ENCODE peak calls at places on chromosomes 4 and X, in four cellular contexts. I, J, X and L are unnamed samples. For H3K4me1, the result is how much of the 10 kb centered on the place peaks cover.

GRCh38 chrX:109714340-109714958 is 18.6 kb downstream of the ACSL4 start:
- DNase-seq in I (peak), J (peak), X (no peak), L (no peak)

GRCh38 chr4:101191302-101192098 is 155.8 kb downstream of the PPP3CA start:
- DNase-seq in I (no peak), J (peak), X (peak), L (peak)

GRCh38 chr4:5467111-5467510 is 241.2 kb downstream of the EVC2 start:
- DNase-seq in I (no peak), J (no peak), X (no peak), L (no peak)

GRCh38 chr4:56907009-56907408 is 691 bp upstream of the REST start:
- DNase-seq in I (no peak), J (no peak), X (peak), L (no peak)

GRCh38 chr4:8940792-8941491 is 69.3 kb upstream of the HMX1 start:
- DNase-seq in I (no peak), J (no peak), X (peak), L (no peak)

GRCh38 chr4:11635336-11635735 is 206.6 kb upstream of the HS3ST1 start:
- DNase-seq in I (peak), J (peak), X (no peak), L (no peak)

GRCh38 chr4:13481569-13481968 is 2.6 kb downstream of the RAB28 start:
- DNase-seq in I (peak), J (peak), X (no peak), L (no peak)

GRCh38 chr4:159199827-159200226 is 96.9 kb downstream of the RAPGEF2 start:
- DNase-seq in I (no peak), J (no peak), X (no peak), L (no peak)

GRCh38 chrX:72262077-72262476 is 15.0 kb downstream of the RPS4X start:
- DNase-seq in I (no peak), J (no peak), X (no peak), L (no peak)

GRCh38 chrX:2767631-2768455 is 16.0 kb downstream of the XG start:
- DNase-seq in I (peak), J (peak), X (peak), L (no peak)

GRCh38 chrX:68498508-68499379 is at the start of gene YIPF6:
- DNase-seq in I (peak), J (peak), X (peak), L (peak)

GRCh38 chr4:174929346-174929745 is 11.2 kb downstream of the ADAM29 start:
- DNase-seq in I (no peak), J (no peak), X (no peak), L (peak)

GRCh38 chr4:68572653-68573052 is 3.5 kb downstream of the UGT2B17 start:
- DNase-seq in I (no peak), J (no peak), X (peak), L (no peak)

GRCh38 chr4:95505149-95505548 is 43.6 kb downstream of the UNC5C start:
- DNase-seq in I (peak), J (peak), X (no peak), L (no peak)

GRCh38 chr4:15294202-15294601 is 133.6 kb upstream of the C1QTNF7 start:
- DNase-seq in I (no peak), J (no peak), X (no peak), L (no peak)

GRCh38 chr4:104128850-104129213 is 365.9 kb downstream of the CXXC4 start:
- DNase-seq in I (peak), J (no peak), X (no peak), L (no peak)

GRCh38 chrX:41922694-41923171 is 621 bp downstream of the CASK start:
- DNase-seq in I (peak), J (peak), X (peak), L (peak)

GRCh38 chr4:14410469-14410868 is 591.8 kb upstream of the CPEB2 start:
- DNase-seq in I (no peak), J (no peak), X (no peak), L (no peak)

GRCh38 chr4:136002316-136002715 is 1530.0 kb downstream of the PCDH18 start:
- DNase-seq in I (no peak), J (no peak), X (no peak), L (no peak)

GRCh38 chr4:2413821-2414610 is 4.4 kb downstream of the ZFYVE28 start:
- DNase-seq in I (no peak), J (peak), X (peak), L (no peak)

GRCh38 chr4:125389713-125390112 is 75.0 kb downstream of the FAT4 start:
- DNase-seq in I (peak), J (peak), X (no peak), L (no peak)

GRCh38 chr4:113636438-113636818 is 125.1 kb downstream of the CAMK2D start:
- DNase-seq in I (no peak), J (no peak), X (no peak), L (no peak)

GRCh38 chrX:115547448-115547847 is 13.5 kb upstream of the PLS3 start:
- DNase-seq in I (no peak), J (no peak), X (no peak), L (no peak)

GRCh38 chr4:54794033-54794432 is 136.3 kb downstream of the KIT start:
- DNase-seq in I (no peak), J (no peak), X (no peak), L (no peak)

GRCh38 chr4:6681191-6681590 is 12.5 kb upstream of the S100P start:
- DNase-seq in I (no peak), J (no peak), X (no peak), L (no peak)

GRCh38 chrX:97306771-97307470 is 423.2 kb downstream of the RPA4 start:
- DNase-seq in I (no peak), J (no peak), X (no peak), L (no peak)

GRCh38 chrX:111652719-111653118 is 28.3 kb upstream of the ALG13 start:
- DNase-seq in I (no peak), J (no peak), X (no peak), L (no peak)

GRCh38 chr4:47490550-47490949 is 5.5 kb downstream of the ATP10D start:
- DNase-seq in I (peak), J (peak), X (no peak), L (no peak)

GRCh38 chr4:111501946-111502345 is 643.3 kb upstream of the FAM241A start:
- DNase-seq in I (no peak), J (no peak), X (no peak), L (no peak)

GRCh38 chr4:34972189-34972588 is 1272.1 kb downstream of the ARAP2 start:
- DNase-seq in I (no peak), J (no peak), X (no peak), L (no peak)

GRCh38 chrX:105460366-105460765 is 239.9 kb upstream of the TEX13A start:
- DNase-seq in I (peak), J (peak), X (no peak), L (no peak)

GRCh38 chr4:30396772-30397475 is 323.2 kb upstream of the PCDH7 start:
- DNase-seq in I (no peak), J (peak), X (no peak), L (no peak)

GRCh38 chrX:68511255-68511654 is 12.4 kb downstream of the YIPF6 start:
- DNase-seq in I (peak), J (peak), X (peak), L (peak)

GRCh38 chrX:29911673-29912072 is 303.7 kb upstream of the MAGEB2 start:
- DNase-seq in I (no peak), J (no peak), X (no peak), L (no peak)

GRCh38 chrX:78619829-78620228 is 39.3 kb downstream of the RTL3 start:
- DNase-seq in I (no peak), J (peak), X (peak), L (no peak)

GRCh38 chrX:21943460-21944135 is 3.1 kb downstream of the SMS start:
- DNase-seq in I (peak), J (peak), X (no peak), L (no peak)

GRCh38 chrX:41661366-41662095 is 27.2 kb upstream of the GPR34 start:
- DNase-seq in I (peak), J (peak), X (no peak), L (no peak)

GRCh38 chrX:53319614-53320542 is 38.5 kb upstream of the IQSEC2 start:
- DNase-seq in I (no peak), J (no peak), X (no peak), L (peak)
- H3K4me3 ChIP-seq in I (peak), J (peak), X (no peak), L (peak)

GRCh38 chrX:19659929-19660328 is 144.6 kb upstream of the MAP3K15 start:
- DNase-seq in I (no peak), J (peak), X (no peak), L (no peak)
- TF ChIP-seq CTCF in I (peak), J (no peak), X (no peak), L (no peak)

GRCh38 chr4:184811484-184812180 is 14.1 kb downstream of the ACSL1 start:
- DNase-seq in I (no peak), J (peak), X (no peak), L (no peak)

GRCh38 chr4:184812651-184813181 is 13.1 kb downstream of the ACSL1 start:
- DNase-seq in I (peak), J (peak), X (no peak), L (no peak)

GRCh38 chr4:184812181-184812542 is 13.6 kb downstream of the ACSL1 start:
- DNase-seq in I (no peak), J (no peak), X (no peak), L (no peak)

GRCh38 chr4:184808719-184809062 is 17.1 kb downstream of the ACSL1 start:
- DNase-seq in I (no peak), J (no peak), X (no peak), L (no peak)

DNA sequence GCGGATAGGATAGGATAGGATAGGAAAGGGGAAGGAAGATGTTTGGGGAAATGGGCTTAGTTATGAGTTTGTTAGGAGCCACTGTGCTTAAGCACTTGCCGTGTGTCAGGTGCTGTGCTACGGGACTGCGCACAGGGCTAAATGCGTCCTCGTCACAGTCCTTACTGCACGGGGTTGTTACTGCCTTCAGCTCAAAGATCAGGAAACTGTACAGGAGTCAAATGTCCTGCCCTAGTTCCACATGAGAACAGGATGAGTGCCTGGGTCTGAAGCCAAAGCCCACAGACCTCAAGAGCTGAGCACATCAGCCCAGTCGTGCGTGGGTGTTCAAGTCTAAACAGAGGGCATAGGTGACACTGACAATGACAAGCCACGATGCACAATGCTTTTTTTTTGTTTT is 15.0 kb downstream of the ACSL1 start:
- DNase-seq in I (no peak), J (no peak), X (no peak), L (no peak)
- H3K4me1 ChIP-seq in I (half or more), J (half or more), X (under half), L (under half)

DNA sequence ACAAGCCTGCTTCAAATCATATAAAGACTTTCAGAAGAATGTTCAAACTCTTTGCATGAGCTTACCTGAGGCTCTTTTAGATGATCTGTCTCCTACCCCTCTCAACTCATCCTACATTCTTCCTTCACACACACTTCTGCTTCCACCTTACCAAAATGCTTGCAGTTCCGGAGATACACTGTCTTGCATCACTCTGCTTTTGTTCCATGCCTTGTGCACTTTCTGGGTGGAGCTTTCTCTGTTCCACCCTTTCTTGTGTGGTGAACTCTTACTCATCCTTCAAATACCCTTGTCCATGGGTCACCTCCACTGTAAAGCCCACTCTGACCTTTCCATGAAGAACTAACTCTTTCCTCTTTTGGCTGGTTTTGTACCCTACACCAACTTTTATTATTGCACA is 18.4 kb upstream of the MGST2 start:
- DNase-seq in I (no peak), J (no peak), X (no peak), L (no peak)
- H3K4me3 ChIP-seq in I (no peak), J (no peak), X (no peak), L (no peak)

GRCh38 chr4:156475322-156475721 is 496.3 kb downstream of the PDGFC start:
- DNase-seq in I (peak), J (peak), X (peak), L (no peak)
- TF ChIP-seq CTCF in I (peak), J (peak), X (no peak), L (peak)

DNA sequence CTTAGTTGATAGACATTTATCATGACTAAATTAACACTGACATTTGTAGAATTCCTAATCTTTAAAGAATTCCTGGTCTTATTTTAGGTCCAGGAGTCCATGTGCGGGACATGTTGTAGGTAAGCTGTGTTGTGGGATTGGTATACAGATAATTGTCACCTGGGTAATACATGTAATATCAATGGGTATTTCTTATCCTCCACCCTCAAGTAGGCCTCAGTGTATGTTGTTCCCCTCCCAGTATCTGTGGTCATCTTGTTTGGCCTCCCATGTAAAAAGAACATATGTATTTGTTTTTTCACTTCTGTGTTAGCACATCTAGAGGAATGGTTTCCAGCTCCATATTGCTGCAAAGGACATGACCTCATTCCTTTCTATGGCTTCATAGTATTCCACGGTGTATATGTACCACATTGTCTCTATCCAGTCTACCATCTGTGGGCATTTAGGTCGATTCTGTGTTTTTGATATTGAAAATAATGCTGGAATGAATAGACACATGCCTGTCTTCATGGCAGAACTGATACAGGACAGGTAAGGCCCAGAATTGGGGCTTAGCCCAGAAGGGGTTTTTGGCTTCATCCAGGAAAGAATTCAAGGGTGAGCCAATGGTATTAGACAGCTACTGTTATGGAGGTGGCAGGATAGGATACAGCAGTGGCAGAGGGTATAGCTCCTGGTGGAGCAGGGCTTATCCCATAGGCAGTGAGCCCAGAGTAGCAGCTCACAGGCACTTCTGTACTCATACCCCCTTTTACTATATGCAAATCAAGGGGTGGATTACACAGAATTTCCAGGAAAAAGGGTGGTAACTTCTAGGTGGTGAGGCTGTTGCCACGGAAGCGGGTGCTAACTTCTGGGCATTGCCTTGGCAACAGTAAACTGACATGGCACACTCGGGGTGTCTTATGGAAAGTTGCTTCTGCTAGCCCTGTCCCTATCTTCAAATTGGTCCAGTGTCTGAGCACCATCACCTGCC is 66.1 kb upstream of the WDR1 start:
- DNase-seq in I (no peak), J (no peak), X (no peak), L (no peak)
- H3K4me1 ChIP-seq in I (under half), J (under half), X (under half), L (under half)

DNA sequence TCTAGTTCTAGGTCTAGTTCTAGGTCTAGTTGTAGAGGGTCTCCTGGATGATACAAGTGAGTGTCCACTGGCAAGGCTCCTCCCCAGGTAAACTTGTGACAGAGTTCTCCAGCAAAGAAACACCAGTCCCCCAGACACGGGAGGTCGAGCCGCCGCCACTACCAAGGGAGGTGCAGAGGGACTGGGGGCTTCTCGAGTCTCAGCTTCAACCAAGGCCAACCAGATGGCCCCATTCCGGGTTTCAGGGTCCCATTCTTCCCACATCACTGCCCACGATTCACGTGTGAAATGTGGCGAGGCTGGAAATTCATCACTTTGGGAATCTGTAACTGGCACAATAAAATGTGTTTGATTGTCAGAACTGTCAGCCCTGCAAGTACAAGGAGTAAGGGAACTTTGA is 37.5 kb downstream of the TKTL1 start:
- DNase-seq in I (no peak), J (no peak), X (no peak), L (no peak)
- H3K4me3 ChIP-seq in I (no peak), J (no peak), X (no peak), L (no peak)

GRCh38 chrX:85630901-85631300 is 251.4 kb upstream of the POF1B start:
- DNase-seq in I (no peak), J (no peak), X (no peak), L (no peak)
- TF ChIP-seq CTCF in I (no peak), J (no peak), X (no peak), L (no peak)